ENCODE peak calls at places on chromosomes 16 and 17, in eight cellular contexts. One of them, this sample, is unnamed.

GRCh38 chr17:17994271-17994670 is 21.6 kb downstream of the DRC3 start:
- DNase-seq in body of pancreas: no peak
- DNase-seq in stomach: peak; percentile 43
- DNase-seq in heart left ventricle: peak; percentile 62
- DNase-seq in spleen: peak; percentile 58
- DNase-seq in HCT116: peak; percentile 15
- DNase-seq in A549: peak; percentile 74
- DNase-seq in endothelial cell of umbilical vein: peak; percentile 31
- DNase-seq in this sample: no peak

GRCh38 chr16:1871974-1872635 is at the start of gene MEIOB:
- DNase-seq in heart left ventricle: no peak
- DNase-seq in A549: peak; percentile 82
- DNase-seq in HCT116: no peak
- DNase-seq in spleen: peak; percentile 55
- DNase-seq in endothelial cell of umbilical vein: peak; percentile 16
- DNase-seq in body of pancreas: peak; percentile 26
- DNase-seq in stomach: no peak
- DNase-seq in this sample: no peak

GRCh38 chr17:19975601-19976000 is 2.0 kb downstream of the AKAP10 start:
- DNase-seq in stomach: no peak
- DNase-seq in heart left ventricle: no peak
- DNase-seq in HCT116: no peak
- DNase-seq in spleen: no peak
- DNase-seq in A549: no peak
- DNase-seq in endothelial cell of umbilical vein: no peak
- DNase-seq in body of pancreas: no peak
- DNase-seq in this sample: no peak

GRCh38 chr17:7070712-7071111 is 9.3 kb downstream of the CLEC10A start:
- DNase-seq in heart left ventricle: no peak
- DNase-seq in stomach: no peak
- DNase-seq in spleen: no peak
- DNase-seq in body of pancreas: no peak
- DNase-seq in A549: no peak
- DNase-seq in HCT116: no peak
- DNase-seq in endothelial cell of umbilical vein: no peak
- DNase-seq in this sample: no peak

GRCh38 chr17:43477832-43478634 is 5.7 kb upstream of the DHX8 start:
- DNase-seq in heart left ventricle: no peak
- DNase-seq in body of pancreas: no peak
- DNase-seq in endothelial cell of umbilical vein: no peak
- DNase-seq in spleen: no peak
- DNase-seq in HCT116: no peak
- DNase-seq in stomach: no peak
- DNase-seq in A549: no peak
- DNase-seq in this sample: no peak

GRCh38 chr16:86509759-86510464 is 415 bp upstream of the FOXF1 start:
- DNase-seq in HCT116: no peak
- DNase-seq in heart left ventricle: peak; percentile 44
- DNase-seq in A549: no peak
- DNase-seq in spleen: no peak
- DNase-seq in endothelial cell of umbilical vein: peak; percentile 62
- DNase-seq in body of pancreas: peak; percentile 39
- DNase-seq in stomach: peak; percentile 46
- DNase-seq in this sample: no peak

GRCh38 chr17:57535652-57536018 is 209.5 kb downstream of the CCDC182 start:
- DNase-seq in endothelial cell of umbilical vein: no peak
- DNase-seq in A549: peak; percentile 52
- DNase-seq in heart left ventricle: no peak
- DNase-seq in body of pancreas: no peak
- DNase-seq in HCT116: no peak
- DNase-seq in stomach: no peak
- DNase-seq in spleen: no peak
- DNase-seq in this sample: no peak

GRCh38 chr17:52824542-52824941 is 666.0 kb upstream of the CA10 start:
- DNase-seq in endothelial cell of umbilical vein: no peak
- DNase-seq in A549: no peak
- DNase-seq in body of pancreas: no peak
- DNase-seq in heart left ventricle: no peak
- DNase-seq in stomach: no peak
- DNase-seq in HCT116: no peak
- DNase-seq in spleen: no peak
- DNase-seq in this sample: no peak

GRCh38 chr17:4585203-4585939 is 1.0 kb downstream of the SMTNL2 start:
- DNase-seq in HCT116: no peak
- DNase-seq in stomach: no peak
- DNase-seq in heart left ventricle: no peak
- DNase-seq in body of pancreas: no peak
- DNase-seq in endothelial cell of umbilical vein: no peak
- DNase-seq in spleen: peak; percentile 64
- DNase-seq in A549: no peak
- DNase-seq in this sample: no peak

GRCh38 chr17:28347261-28347891 is 10.0 kb downstream of the POLDIP2 start:
- DNase-seq in A549: no peak
- DNase-seq in endothelial cell of umbilical vein: no peak
- DNase-seq in spleen: peak; percentile 86
- DNase-seq in body of pancreas: peak; percentile 54
- DNase-seq in stomach: peak; percentile 50
- DNase-seq in heart left ventricle: no peak
- DNase-seq in HCT116: no peak
- DNase-seq in this sample: no peak

GRCh38 chr17:46984892-46985291 is 5.8 kb upstream of the RPRML start:
- DNase-seq in body of pancreas: peak; percentile 66
- DNase-seq in HCT116: no peak
- DNase-seq in stomach: peak; percentile 60
- DNase-seq in A549: no peak
- DNase-seq in spleen: no peak
- DNase-seq in heart left ventricle: no peak
- DNase-seq in endothelial cell of umbilical vein: peak; percentile 80
- DNase-seq in this sample: no peak

GRCh38 chr16:20971420-20971819 is 70.8 kb downstream of the LYRM1 start:
- DNase-seq in heart left ventricle: no peak
- DNase-seq in stomach: no peak
- DNase-seq in body of pancreas: no peak
- DNase-seq in endothelial cell of umbilical vein: no peak
- DNase-seq in spleen: peak; percentile 21
- DNase-seq in A549: no peak
- DNase-seq in HCT116: no peak
- DNase-seq in this sample: no peak

GRCh38 chr17:50603340-50603739 is 31.3 kb upstream of the ABCC3 start:
- DNase-seq in HCT116: no peak
- DNase-seq in spleen: no peak
- DNase-seq in body of pancreas: no peak
- DNase-seq in A549: peak; percentile 37
- DNase-seq in stomach: no peak
- DNase-seq in heart left ventricle: no peak
- DNase-seq in endothelial cell of umbilical vein: no peak
- DNase-seq in this sample: no peak

GRCh38 chr16:14062261-14062660 is 8.9 kb upstream of the MRTFB start:
- DNase-seq in endothelial cell of umbilical vein: no peak
- DNase-seq in spleen: no peak
- DNase-seq in stomach: no peak
- DNase-seq in body of pancreas: no peak
- DNase-seq in heart left ventricle: no peak
- DNase-seq in HCT116: no peak
- DNase-seq in A549: no peak
- DNase-seq in this sample: no peak

GRCh38 chr17:50165867-50166517 is at the start of gene SGCA:
- DNase-seq in A549: no peak
- DNase-seq in endothelial cell of umbilical vein: no peak
- DNase-seq in body of pancreas: no peak
- DNase-seq in spleen: peak; percentile 73
- DNase-seq in stomach: no peak
- DNase-seq in heart left ventricle: peak; percentile 78
- DNase-seq in HCT116: no peak
- DNase-seq in this sample: no peak

GRCh38 chr17:57597531-57598453 is 147.3 kb downstream of the CCDC182 start:
- DNase-seq in spleen: no peak
- DNase-seq in heart left ventricle: peak; percentile 80
- DNase-seq in HCT116: peak; percentile 65
- DNase-seq in body of pancreas: peak; percentile 74
- DNase-seq in endothelial cell of umbilical vein: peak; percentile 67
- DNase-seq in stomach: peak; percentile 76
- DNase-seq in A549: peak; percentile 82
- DNase-seq in this sample: peak; percentile 57

GRCh38 chr17:67639555-67639954 is 78.2 kb upstream of the NOL11 start:
- DNase-seq in endothelial cell of umbilical vein: no peak
- DNase-seq in stomach: no peak
- DNase-seq in HCT116: no peak
- DNase-seq in A549: no peak
- DNase-seq in spleen: no peak
- DNase-seq in heart left ventricle: no peak
- DNase-seq in body of pancreas: no peak
- DNase-seq in this sample: peak; percentile 45

GRCh38 chr17:78933025-78933958 is 8.1 kb upstream of the TIMP2 start:
- DNase-seq in stomach: peak; percentile 64
- DNase-seq in HCT116: peak; percentile 80
- DNase-seq in endothelial cell of umbilical vein: peak; percentile 95
- DNase-seq in A549: peak; percentile 96
- DNase-seq in heart left ventricle: peak; percentile 49
- DNase-seq in spleen: no peak
- DNase-seq in body of pancreas: peak; percentile 61
- DNase-seq in this sample: no peak
- TF ChIP-seq POLR2A in stomach: no peak
- TF ChIP-seq POLR2A in HCT116: no peak
- TF ChIP-seq POLR2A in endothelial cell of umbilical vein: peak; percentile 2
- TF ChIP-seq POLR2A in A549: no peak
- TF ChIP-seq POLR2A in heart left ventricle: no peak
- TF ChIP-seq POLR2A in spleen: no peak
- TF ChIP-seq POLR2A in body of pancreas: no peak
- TF ChIP-seq POLR2A in this sample: no peak

DNA sequence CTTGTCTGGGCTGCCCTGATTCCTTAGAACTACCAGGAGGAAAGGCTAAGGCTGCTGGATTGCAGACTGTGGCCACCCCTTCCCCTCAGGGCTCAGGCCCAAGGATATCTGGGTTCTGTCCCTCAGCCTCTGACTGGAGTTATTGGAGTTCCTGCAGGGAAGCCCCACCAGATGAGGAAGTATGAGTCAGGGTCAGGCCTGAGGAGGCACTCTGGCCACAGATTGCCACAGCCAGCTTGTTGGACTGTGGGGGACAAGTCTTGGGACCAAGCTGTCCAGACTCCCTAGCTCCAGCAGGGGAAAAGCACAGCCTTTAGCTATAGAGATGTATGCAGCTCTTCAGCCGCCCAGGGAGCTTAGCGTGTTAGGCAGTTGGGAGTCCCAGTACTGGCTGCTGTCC is 381.9 kb upstream of the TOM1L1 start:
- DNase-seq in spleen: no peak
- DNase-seq in HCT116: no peak
- DNase-seq in body of pancreas: no peak
- DNase-seq in heart left ventricle: no peak
- DNase-seq in endothelial cell of umbilical vein: no peak
- DNase-seq in stomach: no peak
- DNase-seq in A549: no peak
- DNase-seq in this sample: no peak
- TF ChIP-seq CTCF in spleen: no peak
- TF ChIP-seq CTCF in HCT116: no peak
- TF ChIP-seq CTCF in body of pancreas: no peak
- TF ChIP-seq CTCF in heart left ventricle: no peak
- TF ChIP-seq CTCF in endothelial cell of umbilical vein: no peak
- TF ChIP-seq CTCF in stomach: no peak
- TF ChIP-seq CTCF in A549: no peak
- TF ChIP-seq CTCF in this sample: no peak

GRCh38 chr17:16259926-16260325 is 42.9 kb downstream of the PIGL start:
- DNase-seq in HCT116: no peak
- DNase-seq in stomach: no peak
- DNase-seq in body of pancreas: no peak
- DNase-seq in heart left ventricle: no peak
- DNase-seq in spleen: no peak
- DNase-seq in endothelial cell of umbilical vein: no peak
- DNase-seq in A549: no peak
- DNase-seq in this sample: no peak

GRCh38 chr17:16258916-16259315 is 41.9 kb downstream of the PIGL start:
- DNase-seq in spleen: no peak
- DNase-seq in body of pancreas: no peak
- DNase-seq in stomach: no peak
- DNase-seq in heart left ventricle: no peak
- DNase-seq in HCT116: no peak
- DNase-seq in A549: no peak
- DNase-seq in endothelial cell of umbilical vein: no peak
- DNase-seq in this sample: no peak

GRCh38 chr17:16267174-16267573 is 50.2 kb downstream of the PIGL start:
- DNase-seq in heart left ventricle: no peak
- DNase-seq in stomach: no peak
- DNase-seq in A549: no peak
- DNase-seq in HCT116: no peak
- DNase-seq in endothelial cell of umbilical vein: no peak
- DNase-seq in body of pancreas: no peak
- DNase-seq in spleen: no peak
- DNase-seq in this sample: no peak

GRCh38 chr17:16261049-16261448 is 44.0 kb downstream of the PIGL start:
- DNase-seq in body of pancreas: no peak
- DNase-seq in A549: no peak
- DNase-seq in heart left ventricle: no peak
- DNase-seq in HCT116: no peak
- DNase-seq in stomach: no peak
- DNase-seq in endothelial cell of umbilical vein: no peak
- DNase-seq in spleen: no peak
- DNase-seq in this sample: no peak

GRCh38 chr17:16262201-16262600 is 45.2 kb downstream of the PIGL start:
- DNase-seq in spleen: no peak
- DNase-seq in heart left ventricle: no peak
- DNase-seq in endothelial cell of umbilical vein: no peak
- DNase-seq in HCT116: no peak
- DNase-seq in stomach: no peak
- DNase-seq in A549: no peak
- DNase-seq in body of pancreas: no peak
- DNase-seq in this sample: no peak
- H3K4me3 ChIP-seq in spleen: no peak overlapping the region
- H3K4me3 ChIP-seq in heart left ventricle: no peak overlapping the region
- H3K4me3 ChIP-seq in endothelial cell of umbilical vein: no peak overlapping the region
- H3K4me3 ChIP-seq in HCT116: no peak overlapping the region
- H3K4me3 ChIP-seq in stomach: no peak overlapping the region
- H3K4me3 ChIP-seq in A549: no peak overlapping the region
- H3K4me3 ChIP-seq in body of pancreas: no peak overlapping the region
- H3K4me3 ChIP-seq in this sample: no peak overlapping the region

GRCh38 chr16:56682703-56683397 is 580 bp downstream of the MT1X start:
- DNase-seq in stomach: no peak
- DNase-seq in HCT116: no peak
- DNase-seq in endothelial cell of umbilical vein: no peak
- DNase-seq in heart left ventricle: no peak
- DNase-seq in spleen: no peak
- DNase-seq in body of pancreas: no peak
- DNase-seq in A549: no peak
- DNase-seq in this sample: no peak

GRCh38 chr16:56683424-56684162 is 1.3 kb downstream of the MT1X start:
- DNase-seq in A549: no peak
- DNase-seq in endothelial cell of umbilical vein: no peak
- DNase-seq in HCT116: no peak
- DNase-seq in heart left ventricle: no peak
- DNase-seq in body of pancreas: peak; percentile 46
- DNase-seq in stomach: no peak
- DNase-seq in spleen: no peak
- DNase-seq in this sample: no peak

GRCh38 chr16:56684256-56684925 is 2.1 kb downstream of the MT1X start:
- DNase-seq in HCT116: no peak
- DNase-seq in A549: no peak
- DNase-seq in spleen: no peak
- DNase-seq in body of pancreas: peak; percentile 48
- DNase-seq in endothelial cell of umbilical vein: no peak
- DNase-seq in stomach: no peak
- DNase-seq in heart left ventricle: no peak
- DNase-seq in this sample: peak; percentile 16

GRCh38 chr16:56679813-56680212 is 2.5 kb upstream of the MT1X start:
- DNase-seq in body of pancreas: no peak
- DNase-seq in HCT116: peak; percentile 65
- DNase-seq in spleen: no peak
- DNase-seq in A549: no peak
- DNase-seq in endothelial cell of umbilical vein: no peak
- DNase-seq in stomach: no peak
- DNase-seq in heart left ventricle: peak; percentile 75
- DNase-seq in this sample: no peak

GRCh38 chr16:56681939-56682702 is at the start of gene MT1X:
- DNase-seq in heart left ventricle: peak; percentile 96
- DNase-seq in spleen: peak; percentile 98
- DNase-seq in A549: peak; percentile 89
- DNase-seq in HCT116: peak; percentile 81
- DNase-seq in endothelial cell of umbilical vein: peak; percentile 75
- DNase-seq in stomach: peak; percentile 97
- DNase-seq in body of pancreas: peak; percentile 98
- DNase-seq in this sample: peak; percentile 96
- TF ChIP-seq POLR2A in heart left ventricle: peak; percentile 97
- TF ChIP-seq POLR2A in spleen: no peak
- TF ChIP-seq POLR2A in A549: peak; percentile 75
- TF ChIP-seq POLR2A in HCT116: peak; percentile 95
- TF ChIP-seq POLR2A in endothelial cell of umbilical vein: peak; percentile 95
- TF ChIP-seq POLR2A in stomach: no peak
- TF ChIP-seq POLR2A in body of pancreas: peak; percentile 100
- TF ChIP-seq POLR2A in this sample: peak; percentile 90

This sample was measured in prostate gland.